ENCODE peak calls at places on chromosomes 6 and 20, in four cellular contexts. I, Q, N and R are unnamed samples.

GRCh38 chr20:34083137-34083536 is 28.9 kb downstream of the EIF2S2 start:
- DNase-seq in Q (peak), N (peak), I (no peak), R (no peak)

GRCh38 chr6:158655569-158656450 is 6.0 kb downstream of the SYTL3 start:
- DNase-seq in Q (no peak), I (no peak), N (no peak), R (no peak)

GRCh38 chr20:36532388-36532787 is 8.9 kb upstream of the MYL9 start:
- DNase-seq in I (no peak), Q (no peak), N (no peak), R (no peak)

GRCh38 chr6:160400426-160400825 is 52.2 kb downstream of the SLC22A3 start:
- DNase-seq in N (no peak), I (no peak), Q (no peak), R (no peak)

GRCh38 chr6:29509711-29510110 is 22.0 kb upstream of the MAS1L start:
- DNase-seq in Q (no peak), N (no peak), I (no peak), R (no peak)

GRCh38 chr6:161749576-161749975 is 475.7 kb upstream of the AGPAT4 start:
- DNase-seq in N (no peak), Q (no peak), I (no peak), R (no peak)

GRCh38 chr20:44603327-44603726 is 20.9 kb downstream of the PKIG start:
- DNase-seq in N (no peak), I (no peak), Q (no peak), R (no peak)

GRCh38 chr20:24150406-24150805 is 161.8 kb upstream of the GGTLC1 start:
- DNase-seq in Q (no peak), N (no peak), I (no peak), R (no peak)

GRCh38 chr6:7469696-7470095 is 71.8 kb upstream of the DSP start:
- DNase-seq in N (no peak), I (no peak), Q (no peak), R (no peak)